ENCODE peak calls at places on chromosomes 13 and 19, in ten cellular contexts. P is aorta, Q is GM12878, F is fibroblast of villous mesenchyme, Z is dorsolateral prefrontal cortex, H is thoracic aorta, V is upper lobe of left lung, E is GM12865, X is neuronal stem cell, O is tibial artery. C is an unnamed sample.

GRCh38 chr13:26749285-26749684 is 11.3 kb downstream of the GPR12 start:
- DNase-seq in P (no peak), Q (no peak), F (no peak), Z (no peak), H (no peak), V (no peak), E (no peak), X (no peak), O (no peak), C (no peak)

GRCh38 chr13:19860884-19861655 is 2.4 kb downstream of the ZMYM5 start:
- DNase-seq in P (no peak), Q (no peak), F (peak), Z (no peak), H (no peak), V (no peak), E (peak), X (peak), O (no peak), C (no peak)

GRCh38 chr19:14363203-14364097 is 17.8 kb upstream of the ADGRE5 start:
- DNase-seq in P (peak), Q (no peak), F (peak), Z (no peak), H (peak), V (peak), E (peak), X (peak), O (peak), C (no peak)

GRCh38 chr13:25901460-25902376 is 150.1 kb downstream of the SHISA2 start:
- DNase-seq in P (no peak), Q (peak), F (no peak), Z (no peak), H (no peak), V (no peak), E (peak), X (no peak), O (no peak), C (no peak)

GRCh38 chr19:33771308-33772101 is 25.2 kb upstream of the KCTD15 start:
- DNase-seq in P (peak), Q (no peak), F (peak), Z (peak), H (no peak), V (peak), E (peak), X (peak), O (peak), C (peak)

GRCh38 chr19:49437231-49437630 is 4.1 kb downstream of the SLC17A7 start:
- DNase-seq in P (no peak), Q (no peak), F (no peak), Z (peak), H (no peak), V (no peak), E (no peak), X (no peak), O (no peak), C (no peak)

GRCh38 chr19:50668416-50669318 is 19.4 kb downstream of the C19orf81 start:
- DNase-seq in P (no peak), Q (no peak), F (no peak), Z (no peak), H (no peak), V (no peak), E (no peak), X (no peak), O (no peak), C (no peak)

GRCh38 chr13:87884874-87885273 is 213.7 kb downstream of the SLITRK5 start:
- DNase-seq in P (no peak), Q (no peak), F (no peak), Z (no peak), H (no peak), V (no peak), E (no peak), X (peak), O (no peak), C (no peak)

GRCh38 chr13:113937073-113937472 is 36.8 kb downstream of the C13orf46 start:
- DNase-seq in P (peak), Q (no peak), F (no peak), Z (no peak), H (no peak), V (no peak), E (no peak), X (no peak), O (no peak), C (no peak)

GRCh38 chr19:45117167-45117594 is 24.2 kb downstream of the PPP1R37 start:
- DNase-seq in P (no peak), Q (peak), F (peak), Z (no peak), H (no peak), V (no peak), E (peak), X (no peak), O (no peak), C (no peak)

GRCh38 chr13:29411493-29411892 is 184.0 kb downstream of the SLC7A1 start:
- DNase-seq in P (no peak), Q (no peak), F (peak), Z (no peak), H (no peak), V (no peak), E (no peak), X (no peak), O (no peak), C (no peak)

GRCh38 chr13:47853236-47853635 is 147.8 kb downstream of the SUCLA2 start:
- DNase-seq in P (no peak), Q (no peak), F (peak), Z (no peak), H (no peak), V (no peak), E (no peak), X (no peak), O (no peak), C (no peak)

GRCh38 chr13:113837554-113838355 is 26.1 kb downstream of the GAS6 start:
- DNase-seq in P (peak), Q (no peak), F (peak), Z (peak), H (peak), V (peak), E (peak), X (no peak), O (peak), C (peak)

GRCh38 chr13:100658363-100658762 is 16.2 kb downstream of the TMTC4 start:
- DNase-seq in P (no peak), Q (no peak), F (no peak), Z (no peak), H (no peak), V (no peak), E (peak), X (no peak), O (no peak), C (no peak)

GRCh38 chr19:42158926-42159325 is 26.7 kb upstream of the POU2F2 start:
- DNase-seq in P (no peak), Q (no peak), F (peak), Z (no peak), H (no peak), V (no peak), E (no peak), X (no peak), O (no peak), C (no peak)

DNA sequence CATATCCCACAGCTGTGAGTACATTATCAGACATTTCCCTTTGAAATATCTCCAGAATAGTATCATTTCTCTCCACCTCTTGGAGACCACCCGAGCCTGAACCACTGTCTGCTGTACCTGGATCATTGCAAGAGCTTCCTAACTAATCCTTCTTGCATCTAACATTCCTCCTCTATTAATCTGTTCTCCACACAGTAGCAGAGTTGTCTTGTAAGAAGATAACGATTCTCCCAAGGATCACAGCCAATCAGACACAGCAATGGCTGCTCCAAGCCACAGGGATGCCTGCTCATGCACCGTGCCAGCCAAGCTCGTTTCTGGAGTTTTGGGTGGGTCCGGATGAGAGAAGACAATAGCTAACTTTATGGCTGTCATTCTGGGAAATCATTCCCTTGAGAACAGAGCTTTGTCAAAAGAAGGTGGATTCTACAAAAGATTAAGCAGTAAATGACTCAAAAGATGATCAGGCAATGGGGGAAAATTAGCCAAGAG is 14.5 kb upstream of the LAIR1 start:
- DNase-seq in P (no peak), Q (no peak), F (no peak), Z (no peak), H (no peak), V (no peak), E (no peak), X (no peak), O (no peak), C (no peak)
- H3K4me3 ChIP-seq in P (no peak), Q (no peak), F (no peak), Z (no peak), H (no peak), V (no peak), E (no peak), X (no peak), O (no peak), C (no peak)

GRCh38 chr19:8000298-8001038 is 5.0 kb downstream of the ELAVL1 start:
- DNase-seq in P (no peak), Q (no peak), F (no peak), Z (no peak), H (no peak), V (no peak), E (peak), X (no peak), O (no peak), C (no peak)

GRCh38 chr19:8001995-8002849 is 3.2 kb downstream of the ELAVL1 start:
- DNase-seq in P (peak), Q (peak), F (peak), Z (peak), H (peak), V (peak), E (peak), X (peak), O (peak), C (no peak)

GRCh38 chr19:8004001-8004400 is 1.4 kb downstream of the ELAVL1 start:
- DNase-seq in P (no peak), Q (no peak), F (no peak), Z (no peak), H (no peak), V (no peak), E (no peak), X (no peak), O (no peak), C (no peak)

GRCh38 chr19:7999376-7999775 is 6.1 kb downstream of the ELAVL1 start:
- DNase-seq in P (no peak), Q (no peak), F (no peak), Z (no peak), H (no peak), V (no peak), E (no peak), X (no peak), O (no peak), C (no peak)

GRCh38 chr19:8001651-8001994 is 3.8 kb downstream of the ELAVL1 start:
- DNase-seq in P (no peak), Q (no peak), F (no peak), Z (no peak), H (no peak), V (no peak), E (no peak), X (no peak), O (no peak), C (no peak)
- H3K4me3 ChIP-seq in P (no peak), Q (peak), F (no peak), Z (no peak), H (peak), V (no peak), E (peak), X (no peak), O (no peak), C (no peak)

GRCh38 chr19:4760285-4760650 is 31.3 kb upstream of the FEM1A start:
- DNase-seq in P (no peak), Q (no peak), F (no peak), Z (no peak), H (no peak), V (no peak), E (no peak), X (no peak), O (no peak), C (no peak)
- H3K4me3 ChIP-seq in P (no peak), Q (peak), F (peak), Z (peak), H (peak), V (peak), E (peak), X (peak), O (peak), C (peak)

DNA sequence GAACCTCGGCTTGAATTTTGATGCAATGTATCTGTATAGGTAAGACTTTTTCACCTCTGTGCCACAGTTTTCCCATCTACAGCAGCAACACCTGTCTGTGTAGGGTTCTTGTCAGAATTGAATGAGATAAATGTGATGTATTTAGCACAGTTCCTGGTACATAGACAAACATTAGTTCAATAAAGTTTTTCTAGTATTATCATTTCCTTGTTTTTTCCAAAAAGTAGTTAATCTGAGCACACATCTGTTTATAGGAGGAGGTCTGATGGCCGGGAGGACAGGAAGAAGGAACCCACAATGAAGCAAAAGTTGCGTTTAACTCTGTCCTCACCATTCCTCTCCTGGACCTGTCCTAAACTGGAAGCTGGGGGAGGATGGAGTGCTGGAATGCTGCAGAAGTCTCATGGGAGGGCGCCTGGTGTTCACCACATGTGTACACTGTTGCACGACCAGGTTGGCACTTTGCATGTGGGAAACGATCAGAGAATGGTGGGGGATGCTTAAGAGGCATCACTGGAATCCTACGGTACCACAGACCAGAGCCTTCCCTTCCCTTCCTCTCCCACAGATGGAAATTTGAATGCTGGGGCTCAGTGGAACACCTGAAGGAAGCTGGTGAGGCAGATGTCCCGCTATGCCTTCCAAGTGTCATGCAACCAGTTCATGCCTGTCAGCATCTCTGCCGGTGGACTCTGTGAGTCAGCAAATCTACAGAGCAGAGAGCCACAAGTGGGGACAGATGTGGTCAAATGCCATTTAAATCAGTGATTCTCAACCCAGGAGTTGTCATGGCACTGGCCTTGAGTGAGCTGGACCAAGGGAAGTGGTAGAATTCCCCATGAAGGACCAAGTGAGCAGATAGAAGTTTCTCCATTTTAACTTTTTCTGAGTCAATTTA is 315.6 kb downstream of the DLEU7 start:
- DNase-seq in P (no peak), Q (no peak), F (no peak), Z (no peak), H (no peak), V (no peak), E (no peak), X (no peak), O (no peak), C (no peak)
- H3K4me3 ChIP-seq in P (no peak), Q (no peak), F (no peak), Z (no peak), H (peak), V (no peak), E (no peak), X (no peak), O (no peak), C (no peak)

GRCh38 chr19:7101498-7102253 is 32.2 kb downstream of the ZNF557 start:
- DNase-seq in P (no peak), Q (no peak), F (no peak), Z (no peak), H (no peak), V (no peak), E (no peak), X (no peak), O (no peak), C (no peak)

GRCh38 chr19:7099597-7099921 is 30.1 kb downstream of the ZNF557 start:
- DNase-seq in P (no peak), Q (no peak), F (no peak), Z (no peak), H (no peak), V (no peak), E (no peak), X (no peak), O (no peak), C (no peak)

GRCh38 chr19:7098701-7099596 is 29.4 kb downstream of the ZNF557 start:
- DNase-seq in P (peak), Q (peak), F (peak), Z (peak), H (peak), V (peak), E (peak), X (peak), O (peak), C (peak)

DNA sequence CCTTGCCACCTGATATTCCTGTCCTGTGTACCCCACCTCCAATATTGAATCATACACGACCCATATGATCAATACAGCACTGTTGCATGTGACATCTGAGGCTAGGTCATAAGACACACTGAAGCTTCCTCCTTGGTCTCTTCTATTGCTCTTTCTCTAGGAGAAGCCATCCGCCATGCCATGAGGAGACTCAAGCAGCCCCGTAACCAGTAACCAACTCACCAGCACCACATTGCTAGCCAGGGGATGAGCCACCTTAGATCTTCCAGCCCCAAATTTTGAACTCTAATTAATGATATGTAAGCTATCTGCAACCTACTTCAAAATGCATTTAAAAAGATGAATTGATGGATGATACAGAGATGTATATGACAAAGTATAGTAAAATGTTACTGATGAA is 28.6 kb downstream of the ZNF557 start:
- DNase-seq in P (no peak), Q (no peak), F (no peak), Z (no peak), H (no peak), V (no peak), E (no peak), X (no peak), O (no peak), C (no peak)
- H3K4me3 ChIP-seq in P (no peak), Q (peak), F (peak), Z (no peak), H (peak), V (peak), E (peak), X (peak), O (peak), C (peak)

GRCh38 chr19:5983367-5983955 is 5.5 kb upstream of the RANBP3 start:
- DNase-seq in P (no peak), Q (no peak), F (peak), Z (no peak), H (no peak), V (no peak), E (no peak), X (no peak), O (no peak), C (no peak)
- H3K4me3 ChIP-seq in P (no peak), Q (no peak), F (no peak), Z (no peak), H (no peak), V (no peak), E (no peak), X (no peak), O (no peak), C (no peak)